ENCODE peak calls at places on chromosome 2, in ten cellular contexts. L, W, K, G, R, Q, T, I, D and V are unnamed samples.

GRCh38 chr2:99480390-99480789 is 9.4 kb downstream of the REV1 start:
- DNase-seq in L (no peak), W (no peak), K (no peak), G (no peak), R (peak), Q (no peak), T (no peak), I (no peak), D (no peak), V (no peak)

GRCh38 chr2:71782323-71782722 is 329.0 kb downstream of the DYSF start:
- DNase-seq in L (no peak), W (no peak), K (no peak), G (no peak), R (no peak), Q (no peak), T (no peak), I (no peak), D (no peak), V (no peak)

GRCh38 chr2:239098288-239098970 is 250.5 kb downstream of the TWIST2 start:
- DNase-seq in L (peak), W (no peak), K (no peak), G (no peak), R (no peak), Q (no peak), T (no peak), I (no peak), D (no peak), V (no peak)

GRCh38 chr2:79040967-79041582 is 15.6 kb downstream of the REG3G start:
- DNase-seq in L (no peak), W (no peak), K (peak), G (no peak), R (no peak), Q (peak), T (no peak), I (no peak), D (no peak), V (no peak)

GRCh38 chr2:217451634-217452033 is 551.2 kb downstream of the TNS1 start:
- DNase-seq in L (peak), W (peak), K (no peak), G (no peak), R (no peak), Q (no peak), T (no peak), I (no peak), D (no peak), V (no peak)

GRCh38 chr2:191265311-191266170 is 20.3 kb downstream of the MYO1B start:
- DNase-seq in L (peak), W (no peak), K (peak), G (peak), R (no peak), Q (no peak), T (peak), I (no peak), D (no peak), V (no peak)

GRCh38 chr2:144890828-144891227 is 370.9 kb upstream of the ZEB2 start:
- DNase-seq in L (peak), W (no peak), K (no peak), G (peak), R (no peak), Q (peak), T (no peak), I (no peak), D (no peak), V (no peak)

GRCh38 chr2:226796840-226797288 is 2.8 kb downstream of the IRS1 start:
- DNase-seq in L (peak), W (peak), K (peak), G (peak), R (peak), Q (no peak), T (peak), I (no peak), D (peak), V (no peak)

GRCh38 chr2:63614448-63614968 is 25.7 kb downstream of the MDH1 start:
- DNase-seq in L (peak), W (peak), K (no peak), G (peak), R (no peak), Q (peak), T (no peak), I (no peak), D (no peak), V (no peak)

GRCh38 chr2:36371963-36372391 is 16.4 kb downstream of the CRIM1 start:
- DNase-seq in L (peak), W (no peak), K (no peak), G (peak), R (no peak), Q (no peak), T (no peak), I (no peak), D (no peak), V (no peak)

GRCh38 chr2:6073260-6074141 is 381.3 kb downstream of the SOX11 start:
- DNase-seq in L (no peak), W (no peak), K (no peak), G (no peak), R (no peak), Q (peak), T (peak), I (peak), D (no peak), V (no peak)

GRCh38 chr2:65479528-65479927 is 47.1 kb upstream of the SPRED2 start:
- DNase-seq in L (no peak), W (no peak), K (no peak), G (no peak), R (no peak), Q (no peak), T (no peak), I (peak), D (no peak), V (no peak)

GRCh38 chr2:105789745-105790466 is 45.2 kb downstream of the NCK2 start:
- DNase-seq in L (peak), W (no peak), K (no peak), G (peak), R (peak), Q (no peak), T (no peak), I (no peak), D (no peak), V (peak)

GRCh38 chr2:189014426-189015138 is 40.4 kb downstream of the COL3A1 start:
- DNase-seq in L (peak), W (no peak), K (no peak), G (peak), R (no peak), Q (no peak), T (no peak), I (no peak), D (no peak), V (no peak)

GRCh38 chr2:216904974-216905373 is 45.1 kb upstream of the TNP1 start:
- DNase-seq in L (no peak), W (no peak), K (no peak), G (no peak), R (no peak), Q (no peak), T (no peak), I (no peak), D (no peak), V (no peak)

GRCh38 chr2:45614330-45614729 is 3.3 kb upstream of the SRBD1 start:
- DNase-seq in L (no peak), W (no peak), K (no peak), G (no peak), R (no peak), Q (no peak), T (no peak), I (no peak), D (no peak), V (no peak)

GRCh38 chr2:84669122-84669521 is 152.8 kb downstream of the DNAH6 start:
- DNase-seq in L (no peak), W (no peak), K (no peak), G (no peak), R (no peak), Q (no peak), T (no peak), I (no peak), D (no peak), V (no peak)

GRCh38 chr2:5766051-5766450 is 73.9 kb downstream of the SOX11 start:
- DNase-seq in L (no peak), W (no peak), K (no peak), G (no peak), R (no peak), Q (no peak), T (no peak), I (no peak), D (no peak), V (no peak)

GRCh38 chr2:157173740-157174184 is 83.7 kb upstream of the GALNT5 start:
- DNase-seq in L (peak), W (peak), K (no peak), G (peak), R (no peak), Q (no peak), T (no peak), I (no peak), D (no peak), V (no peak)

GRCh38 chr2:102159295-102159694 is 16.7 kb downstream of the IL1R1 start:
- DNase-seq in L (peak), W (no peak), K (no peak), G (peak), R (no peak), Q (no peak), T (no peak), I (no peak), D (no peak), V (no peak)

GRCh38 chr2:149827585-149828156 is 240.1 kb upstream of the MMADHC start:
- DNase-seq in L (no peak), W (no peak), K (no peak), G (no peak), R (no peak), Q (no peak), T (no peak), I (no peak), D (no peak), V (no peak)

GRCh38 chr2:190065839-190066238 is 3.3 kb upstream of the MSTN start:
- DNase-seq in L (no peak), W (no peak), K (no peak), G (no peak), R (no peak), Q (no peak), T (no peak), I (no peak), D (no peak), V (no peak)

GRCh38 chr2:123771928-123772632 is 253.0 kb upstream of the CNTNAP5 start:
- DNase-seq in L (no peak), W (no peak), K (no peak), G (no peak), R (no peak), Q (no peak), T (no peak), I (no peak), D (no peak), V (no peak)

GRCh38 chr2:75516378-75517122 is 44.2 kb downstream of the EVA1A start:
- DNase-seq in L (no peak), W (no peak), K (no peak), G (no peak), R (no peak), Q (no peak), T (no peak), I (no peak), D (no peak), V (no peak)

GRCh38 chr2:178070824-178071223 is 1.8 kb downstream of the PDE11A start:
- DNase-seq in L (peak), W (no peak), K (no peak), G (peak), R (no peak), Q (no peak), T (no peak), I (no peak), D (no peak), V (no peak)

GRCh38 chr2:190726255-190726654 is 77.4 kb downstream of the NAB1 start:
- DNase-seq in L (no peak), W (no peak), K (no peak), G (no peak), R (no peak), Q (no peak), T (no peak), I (no peak), D (no peak), V (no peak)

GRCh38 chr2:108813732-108814131 is 27.2 kb downstream of the CCDC138 start:
- DNase-seq in L (no peak), W (no peak), K (no peak), G (no peak), R (no peak), Q (no peak), T (no peak), I (no peak), D (no peak), V (no peak)

GRCh38 chr2:240200230-240201051 is 60.0 kb upstream of the OTOS start:
- DNase-seq in L (peak), W (no peak), K (peak), G (no peak), R (no peak), Q (no peak), T (peak), I (no peak), D (peak), V (no peak)

DNA sequence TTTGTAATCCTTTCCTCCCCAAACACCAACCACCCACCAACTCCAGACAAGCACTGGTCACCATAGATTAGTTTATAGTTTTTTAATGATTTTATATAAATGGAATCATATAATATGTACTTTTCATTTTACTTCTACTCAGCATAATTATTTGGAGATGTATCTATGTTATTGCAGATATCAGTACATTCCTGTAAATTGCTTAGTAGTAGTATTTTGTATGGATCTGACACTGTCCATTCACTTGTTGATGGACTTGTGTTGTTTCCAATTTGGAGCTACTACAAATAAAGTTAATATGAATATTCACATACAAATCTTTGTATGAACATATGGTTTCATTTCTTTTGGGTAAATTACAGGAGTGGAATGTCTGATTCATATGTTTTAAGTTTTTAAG is 31.0 kb downstream of the ZC3H15 start:
- DNase-seq in L (no peak), W (no peak), K (no peak), G (no peak), R (no peak), Q (no peak), T (no peak), I (no peak), D (no peak), V (no peak)
- TF ChIP-seq CTCF in L (no peak), W (no peak), K (no peak), G (no peak), R (no peak), Q (no peak), T (no peak), I (no peak), D (no peak), V (no peak)

GRCh38 chr2:46991985-46992384 is 76.4 kb upstream of the MCFD2 start:
- DNase-seq in L (no peak), W (no peak), K (no peak), G (no peak), R (no peak), Q (no peak), T (no peak), I (no peak), D (no peak), V (no peak)

GRCh38 chr2:46990231-46990588 is 74.6 kb upstream of the MCFD2 start:
- DNase-seq in L (no peak), W (no peak), K (no peak), G (no peak), R (no peak), Q (no peak), T (no peak), I (no peak), D (no peak), V (no peak)

GRCh38 chr2:46988733-46989481 is 73.3 kb upstream of the MCFD2 start:
- DNase-seq in L (peak), W (no peak), K (no peak), G (no peak), R (no peak), Q (peak), T (peak), I (no peak), D (no peak), V (no peak)

GRCh38 chr2:46988230-46988629 is 72.6 kb upstream of the MCFD2 start:
- DNase-seq in L (peak), W (no peak), K (no peak), G (no peak), R (no peak), Q (no peak), T (no peak), I (no peak), D (no peak), V (no peak)

GRCh38 chr2:46989491-46990230 is 74.1 kb upstream of the MCFD2 start:
- DNase-seq in L (no peak), W (no peak), K (no peak), G (no peak), R (no peak), Q (no peak), T (no peak), I (no peak), D (no peak), V (no peak)
- TF ChIP-seq CTCF in L (no peak), W (no peak), K (no peak), G (peak), R (no peak), Q (no peak), T (no peak), I (no peak), D (no peak), V (no peak)

DNA sequence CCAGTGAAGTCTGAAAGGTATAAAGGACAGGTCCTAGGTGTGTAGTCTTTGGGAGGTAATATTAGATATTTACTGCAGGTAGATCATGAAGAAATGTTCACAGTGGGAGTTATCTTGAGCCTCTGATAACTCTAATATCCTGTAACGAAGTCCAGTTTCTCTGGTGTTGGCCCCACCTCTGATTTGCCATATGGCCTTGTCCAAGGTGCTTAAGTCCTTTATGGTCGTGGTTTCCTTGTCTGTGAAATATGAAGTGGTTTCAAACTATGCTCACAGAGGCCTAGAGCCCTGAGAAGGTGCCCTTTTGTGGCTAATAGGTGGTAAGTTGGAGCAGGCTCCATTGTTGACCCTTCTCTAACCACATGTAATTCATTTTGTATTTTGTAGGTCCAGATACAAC is 190.7 kb downstream of the ICOS start:
- DNase-seq in L (peak), W (no peak), K (no peak), G (no peak), R (no peak), Q (peak), T (no peak), I (no peak), D (no peak), V (no peak)
- TF ChIP-seq CTCF in L (no peak), W (no peak), K (no peak), G (no peak), R (no peak), Q (no peak), T (no peak), I (no peak), D (no peak), V (no peak)

DNA sequence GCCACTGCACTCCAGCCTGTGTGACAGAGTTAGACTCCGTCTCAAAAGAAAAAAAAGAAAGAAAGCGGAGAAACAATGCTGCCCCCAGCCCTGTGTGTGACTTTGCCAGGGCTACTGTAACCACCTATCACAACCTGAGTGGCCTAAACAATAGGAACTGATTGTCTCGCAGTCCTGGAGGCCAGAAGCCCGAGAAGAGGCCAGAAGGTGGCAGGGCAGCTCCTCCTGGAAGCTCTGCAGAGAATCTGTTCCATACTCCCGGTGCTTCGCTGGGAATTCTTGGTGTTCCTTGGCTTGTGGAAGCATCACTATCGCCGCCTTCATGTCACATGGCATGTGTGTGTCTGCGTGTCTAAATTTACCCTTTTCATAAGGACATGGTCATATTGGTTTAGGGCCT is 14.4 kb upstream of the RAB17 start:
- DNase-seq in L (peak), W (peak), K (peak), G (peak), R (no peak), Q (no peak), T (no peak), I (no peak), D (no peak), V (no peak)
- TF ChIP-seq CTCF in L (peak), W (peak), K (no peak), G (peak), R (peak), Q (peak), T (no peak), I (peak), D (peak), V (no peak)

GRCh38 chr2:120956486-120957156 is 221.0 kb downstream of the GLI2 start:
- DNase-seq in L (no peak), W (no peak), K (no peak), G (no peak), R (no peak), Q (no peak), T (no peak), I (no peak), D (no peak), V (no peak)
- TF ChIP-seq CTCF in L (no peak), W (no peak), K (no peak), G (peak), R (no peak), Q (no peak), T (no peak), I (no peak), D (no peak), V (no peak)